ENCODE peak calls at places on chromosomes 13 and 19, in four cellular contexts. K is HepG2, S is A549, W is K562. Y is an unnamed sample.

GRCh38 chr19:43524922-43525835 is 1.8 kb downstream of the ETHE1 start:
- DNase-seq in W (no peak), K (peak), S (peak), Y (peak)

GRCh38 chr19:2381151-2381822 is 21.2 kb downstream of the TMPRSS9 start:
- DNase-seq in S (no peak), W (no peak), K (no peak), Y (no peak)

GRCh38 chr13:106063591-106064308 is 471.7 kb downstream of the EFNB2 start:
- DNase-seq in S (no peak), K (no peak), W (no peak), Y (no peak)

GRCh38 chr19:9144920-9145319 is 4.7 kb downstream of the ZNF317 start:
- DNase-seq in W (no peak), S (peak), K (no peak), Y (no peak)

GRCh38 chr13:48828962-48829405 is 146.7 kb upstream of the FNDC3A start:
- DNase-seq in S (peak), K (no peak), W (no peak), Y (no peak)

GRCh38 chr13:113421673-113422270 is 31.5 kb downstream of the ADPRHL1 start:
- DNase-seq in K (no peak), W (no peak), S (no peak), Y (no peak)

GRCh38 chr13:43489168-43489730 is 297.5 kb downstream of the ENOX1 start:
- DNase-seq in K (no peak), W (no peak), S (no peak), Y (no peak)

GRCh38 chr19:6161271-6161850 is 25.9 kb downstream of the ACSBG2 start:
- DNase-seq in K (peak), S (peak), W (peak), Y (no peak)

GRCh38 chr13:40190656-40191100 is 475.8 kb downstream of the FOXO1 start:
- DNase-seq in K (peak), W (no peak), S (no peak), Y (no peak)

GRCh38 chr13:76790519-76791289 is 95.5 kb downstream of the KCTD12 start:
- DNase-seq in S (no peak), W (no peak), K (no peak), Y (no peak)

GRCh38 chr13:23956106-23956505 is 58.8 kb upstream of the C1QTNF9B start:
- DNase-seq in K (no peak), W (no peak), S (peak), Y (no peak)

GRCh38 chr19:11460207-11460606 is 20.6 kb downstream of the ELAVL3 start:
- DNase-seq in S (no peak), W (no peak), K (no peak), Y (no peak)

GRCh38 chr13:75442736-75443234 is 39.2 kb downstream of the TBC1D4 start:
- DNase-seq in S (no peak), K (no peak), W (no peak), Y (no peak)

GRCh38 chr13:105462981-105463380 is 1072.5 kb downstream of the EFNB2 start:
- DNase-seq in K (no peak), S (no peak), W (no peak), Y (no peak)

GRCh38 chr19:11115895-11116446 is 26.7 kb downstream of the LDLR start:
- DNase-seq in W (no peak), S (no peak), K (no peak), Y (no peak)

GRCh38 chr13:41188584-41188983 is 5.8 kb downstream of the KBTBD7 start:
- DNase-seq in W (no peak), S (no peak), K (no peak), Y (no peak)

GRCh38 chr19:2049741-2050348 is 1.2 kb downstream of the MKNK2 start:
- DNase-seq in S (peak), W (peak), K (peak), Y (no peak)

GRCh38 chr19:32976223-32976805 is 4.3 kb downstream of the FAAP24 start:
- DNase-seq in S (peak), W (peak), K (peak), Y (peak)

GRCh38 chr19:48333467-48334384 is 8.4 kb downstream of the EMP3 start:
- DNase-seq in S (peak), K (no peak), W (peak), Y (no peak)

GRCh38 chr19:6023085-6023682 is 45.2 kb upstream of the RANBP3 start:
- DNase-seq in W (no peak), S (no peak), K (no peak), Y (no peak)

GRCh38 chr19:40622773-40623075 is 21.6 kb downstream of the LTBP4 start:
- DNase-seq in S (no peak), K (no peak), W (no peak), Y (no peak)

GRCh38 chr19:14434543-14435319 is 1.6 kb downstream of the PKN1 start:
- DNase-seq in W (peak), K (peak), S (peak), Y (no peak)

GRCh38 chr13:74158028-74158427 is 23.8 kb upstream of the KLF12 start:
- DNase-seq in W (no peak), K (no peak), S (no peak), Y (no peak)

GRCh38 chr13:94195715-94196114 is 283.8 kb downstream of the DCT start:
- DNase-seq in K (no peak), S (no peak), W (no peak), Y (no peak)

GRCh38 chr13:30409911-30410704 is 12.2 kb upstream of the UBE2L5 start:
- DNase-seq in W (peak), S (peak), K (no peak), Y (no peak)

GRCh38 chr19:48844472-48844871 is 8.2 kb upstream of the HSD17B14 start:
- DNase-seq in S (peak), K (peak), W (peak), Y (no peak)

GRCh38 chr19:46606681-46607440 is 5.7 kb downstream of the CALM3 start:
- DNase-seq in W (no peak), S (no peak), K (no peak), Y (no peak)

GRCh38 chr19:49588370-49589122 is 2.4 kb upstream of the PRR12 start:
- DNase-seq in S (no peak), K (no peak), W (no peak), Y (no peak)

GRCh38 chr19:34253711-34254551 is 423 bp upstream of the GARRE1 start:
- DNase-seq in K (peak), W (peak), S (no peak), Y (peak)

GRCh38 chr19:11159598-11160001 is 4.0 kb upstream of the SPC24 start:
- DNase-seq in K (no peak), W (no peak), S (no peak), Y (no peak)

GRCh38 chr19:10227215-10227971 is 3.7 kb downstream of the S1PR2 start:
- DNase-seq in K (no peak), W (no peak), S (no peak), Y (no peak)

GRCh38 chr19:58229255-58229639 is 533 bp downstream of the ZNF544 start:
- DNase-seq in W (peak), K (peak), S (peak), Y (peak)

GRCh38 chr13:47480121-47480520 is 521.0 kb downstream of the SUCLA2 start:
- DNase-seq in K (no peak), W (no peak), S (no peak), Y (no peak)

GRCh38 chr19:17125052-17125727 is 49.6 kb downstream of the MYO9B start:
- DNase-seq in W (no peak), K (no peak), S (no peak), Y (no peak)
- TF ChIP-seq CEBPB in W (no peak), K (no peak), S (no peak), Y (no peak)

GRCh38 chr13:64007334-64007733 is 2591.7 kb upstream of the PCDH20 start:
- DNase-seq in S (no peak), W (no peak), K (no peak), Y (no peak)
- TF ChIP-seq PHF8 in S (no peak), W (no peak), K (no peak), Y (no peak)

DNA sequence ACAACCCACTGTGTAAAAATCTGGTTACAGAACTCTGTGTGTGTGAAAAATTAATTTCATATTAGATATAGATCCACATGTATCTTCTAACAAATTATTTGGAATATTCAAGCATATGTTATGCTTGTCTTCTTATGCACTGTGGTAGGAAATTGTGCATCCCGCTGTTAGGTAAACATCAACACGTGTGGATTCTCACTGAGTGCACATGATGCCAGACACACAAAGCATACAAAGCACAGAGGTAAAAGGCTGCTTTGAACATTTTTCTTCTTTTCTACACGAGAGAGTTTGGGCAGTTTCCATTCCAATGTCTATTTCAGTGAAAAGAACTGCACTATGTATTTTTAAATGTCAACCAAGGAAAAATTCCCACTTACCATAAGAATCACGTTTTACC is 354.9 kb downstream of the PCDH9 start:
- DNase-seq in K (no peak), S (no peak), W (no peak), Y (no peak)
- TF ChIP-seq CEBPB in K (no peak), S (no peak), W (no peak), Y (no peak)

DNA sequence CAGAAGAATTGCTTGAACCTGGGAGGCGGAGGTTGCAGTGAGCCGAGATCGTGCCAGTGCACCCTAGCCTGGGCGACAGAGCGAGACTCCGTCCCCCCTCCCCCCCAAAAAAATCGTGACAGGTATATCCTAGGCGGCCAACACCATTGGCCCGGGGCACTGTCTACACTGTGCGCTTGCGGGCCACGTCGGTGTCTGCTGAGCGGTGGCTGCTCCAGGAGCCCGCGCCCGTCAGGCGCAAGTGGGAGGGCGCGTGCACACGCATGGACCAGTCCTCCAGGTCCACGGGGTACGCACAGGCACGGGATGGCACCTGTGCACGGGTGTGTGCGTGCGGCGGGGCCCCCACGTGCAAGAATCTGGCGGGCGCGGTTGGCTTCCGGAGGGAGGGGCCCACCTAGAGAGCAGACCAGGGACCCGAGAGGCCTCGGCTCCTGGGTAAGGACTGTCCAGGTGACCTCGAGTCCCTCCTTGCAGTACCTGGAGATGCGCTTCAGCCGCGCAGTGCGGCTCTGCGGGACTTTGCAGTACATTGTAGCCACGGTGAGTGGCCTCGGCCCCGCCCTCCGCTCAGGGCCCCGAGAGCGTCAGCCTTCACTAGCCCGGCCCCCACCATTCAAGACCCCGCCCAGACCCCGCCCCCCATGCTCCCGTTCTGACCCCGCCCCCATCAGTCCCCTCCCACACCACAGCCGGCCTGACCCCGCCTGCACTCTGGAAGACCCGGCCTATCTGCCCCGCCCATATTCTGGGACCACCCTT is 2.1 kb downstream of the SLC5A5 start:
- DNase-seq in S (peak), K (no peak), W (peak), Y (peak)
- TF ChIP-seq PHF8 in S (no peak), K (no peak), W (peak), Y (no peak)

GRCh38 chr19:53432088-53432661 is 391 bp downstream of the ZNF761 start:
- DNase-seq in W (peak), K (no peak), S (peak), Y (no peak)
- TF ChIP-seq CEBPB in W (no peak), K (no peak), S (no peak), Y (no peak)

GRCh38 chr19:39237200-39238184 is 7.3 kb downstream of the IFNL3 start:
- DNase-seq in K (peak), S (peak), W (peak), Y (no peak)
- TF ChIP-seq PHF8 in K (no peak), S (no peak), W (no peak), Y (no peak)

GRCh38 chr19:55600336-55601028 is 394 bp downstream of the ZNF524 start:
- DNase-seq in S (no peak), W (no peak), K (no peak), Y (no peak)
- TF ChIP-seq CEBPB in S (no peak), W (no peak), K (no peak), Y (no peak)

GRCh38 chr13:52830946-52831345 is 17.5 kb downstream of the PCDH8 start:
- DNase-seq in W (no peak), K (no peak), S (no peak), Y (no peak)
- TF ChIP-seq PHF8 in W (no peak), K (no peak), S (no peak), Y (no peak)

Y was measured in H1.